ENCODE peak calls at places on chromosomes 3 and 15, in five cellular contexts. D, X, B, R and E are unnamed samples. For H3K4me1, the result is how much of the 10 kb centered on the place peaks cover.

GRCh38 chr3:136982520-136983138 is 24.8 kb downstream of the IL20RB start:
- DNase-seq in D (no peak), X (no peak), B (no peak), R (no peak), E (no peak)

GRCh38 chr15:31483924-31484368 is 157.3 kb downstream of the KLF13 start:
- DNase-seq in D (no peak), X (no peak), B (no peak), R (no peak), E (no peak)

GRCh38 chr3:8854656-8855055 is 85.2 kb upstream of the OXTR start:
- DNase-seq in D (no peak), X (no peak), B (no peak), R (no peak), E (no peak)

GRCh38 chr3:102225407-102226132 is 209.2 kb upstream of the ZPLD1 start:
- DNase-seq in D (peak), X (peak), B (no peak), R (no peak), E (no peak)

GRCh38 chr3:189699873-189700272 is 68.7 kb downstream of the TP63 start:
- DNase-seq in D (no peak), X (no peak), B (no peak), R (no peak), E (no peak)

GRCh38 chr3:128041378-128041777 is 10.9 kb upstream of the SEC61A1 start:
- DNase-seq in D (no peak), X (no peak), B (no peak), R (no peak), E (no peak)

GRCh38 chr3:79329154-79329553 is 438.6 kb downstream of the ROBO1 start:
- DNase-seq in D (no peak), X (peak), B (no peak), R (no peak), E (no peak)

GRCh38 chr3:194425399-194425798 is 26.3 kb upstream of the GP5 start:
- DNase-seq in D (no peak), X (no peak), B (no peak), R (no peak), E (no peak)

GRCh38 chr3:10290476-10291138 is 2.1 kb downstream of the GHRL start:
- DNase-seq in D (no peak), X (no peak), B (no peak), R (no peak), E (peak)

GRCh38 chr3:78689378-78689777 is 1078.4 kb downstream of the ROBO1 start:
- DNase-seq in D (no peak), X (no peak), B (no peak), R (no peak), E (no peak)

GRCh38 chr3:125585595-125586223 is 9.6 kb downstream of the OSBPL11 start:
- DNase-seq in D (peak), X (peak), B (no peak), R (no peak), E (peak)

GRCh38 chr3:133843634-133844033 is 38.0 kb downstream of the SRPRB start:
- DNase-seq in D (no peak), X (peak), B (no peak), R (no peak), E (no peak)

GRCh38 chr15:22979699-22980188 is 424 bp downstream of the CYFIP1 start:
- DNase-seq in D (peak), X (no peak), B (no peak), R (no peak), E (peak)

GRCh38 chr3:129794319-129795201 is 99.0 kb downstream of the TMCC1 start:
- DNase-seq in D (peak), X (no peak), B (no peak), R (no peak), E (peak)

GRCh38 chr3:15933439-15934144 is 135.8 kb upstream of the ANKRD28 start:
- DNase-seq in D (no peak), X (peak), B (no peak), R (no peak), E (no peak)

GRCh38 chr15:28913171-28913765 is 27.5 kb downstream of the APBA2 start:
- DNase-seq in D (peak), X (no peak), B (no peak), R (no peak), E (no peak)

GRCh38 chr3:175234075-175234474 is 374.9 kb downstream of the NAALADL2 start:
- DNase-seq in D (no peak), X (no peak), B (no peak), R (no peak), E (no peak)

GRCh38 chr3:123431658-123432323 is 17.1 kb downstream of the ADCY5 start:
- DNase-seq in D (no peak), X (no peak), B (no peak), R (no peak), E (no peak)

GRCh38 chr15:57301307-57301706 is 75.0 kb upstream of the CGNL1 start:
- DNase-seq in D (no peak), X (no peak), B (no peak), R (no peak), E (peak)

GRCh38 chr3:129627350-129628168 is 21.1 kb upstream of the PLXND1 start:
- DNase-seq in D (peak), X (peak), B (peak), R (peak), E (peak)

GRCh38 chr15:86201313-86202008 is 121.8 kb downstream of the AGBL1 start:
- DNase-seq in D (no peak), X (no peak), B (no peak), R (no peak), E (no peak)

GRCh38 chr3:155745795-155746550 is 1.1 kb upstream of the PLCH1 start:
- DNase-seq in D (peak), X (no peak), B (no peak), R (no peak), E (no peak)

GRCh38 chr3:77038928-77039605 is 832 bp upstream of the ROBO2 start:
- DNase-seq in D (peak), X (peak), B (no peak), R (no peak), E (peak)

GRCh38 chr3:13518516-13519351 is 30.2 kb upstream of the FBLN2 start:
- DNase-seq in D (no peak), X (peak), B (peak), R (no peak), E (peak)

GRCh38 chr3:11238880-11239279 is 33.3 kb upstream of the ATG7 start:
- DNase-seq in D (no peak), X (peak), B (no peak), R (no peak), E (no peak)

GRCh38 chr15:70200511-70200991 is 102.8 kb upstream of the TLE3 start:
- DNase-seq in D (no peak), X (peak), B (no peak), R (no peak), E (no peak)

GRCh38 chr3:7876741-7877297 is 624.8 kb upstream of the LMCD1 start:
- DNase-seq in D (no peak), X (no peak), B (no peak), R (no peak), E (no peak)

GRCh38 chr3:37765591-37766219 is 96.0 kb upstream of the CTDSPL start:
- DNase-seq in D (peak), X (peak), B (no peak), R (no peak), E (peak)

GRCh38 chr3:168973897-168974296 is 689.6 kb downstream of the MECOM start:
- DNase-seq in D (no peak), X (no peak), B (no peak), R (no peak), E (no peak)

GRCh38 chr3:9397911-9398714 is 698 bp downstream of the SETD5 start:
- DNase-seq in D (peak), X (peak), B (peak), R (peak), E (peak)

GRCh38 chr3:53139833-53140574 is 9.8 kb upstream of the RFT1 start:
- DNase-seq in D (no peak), X (no peak), B (no peak), R (no peak), E (no peak)

GRCh38 chr3:62529230-62529629 is 155.9 kb upstream of the FEZF2 start:
- DNase-seq in D (peak), X (peak), B (no peak), R (no peak), E (peak)

GRCh38 chr3:49775538-49775937 is 10.8 kb downstream of the IP6K1 start:
- DNase-seq in D (no peak), X (no peak), B (no peak), R (no peak), E (no peak)

GRCh38 chr3:25887907-25888306 is 98.0 kb downstream of the OXSM start:
- DNase-seq in D (no peak), X (no peak), B (no peak), R (no peak), E (no peak)

GRCh38 chr3:63228087-63228486 is 50.0 kb upstream of the SYNPR start:
- DNase-seq in D (no peak), X (no peak), B (no peak), R (no peak), E (no peak)

GRCh38 chr3:24401090-24401810 is 93.4 kb downstream of the THRB start:
- DNase-seq in D (no peak), X (peak), B (no peak), R (no peak), E (no peak)

GRCh38 chr3:150248116-150248864 is 159.8 kb upstream of the TSC22D2 start:
- DNase-seq in D (no peak), X (peak), B (no peak), R (no peak), E (no peak)
- H3K4me1 ChIP-seq in D (under half), X (under half), B (under half), R (under half), E (under half)

GRCh38 chr3:55487376-55488241 is 503 bp upstream of the WNT5A start:
- DNase-seq in D (peak), X (peak), B (no peak), R (peak), E (no peak)
- H3K27ac ChIP-seq in D (no peak), X (peak), B (peak), R (peak), E (no peak)

GRCh38 chr3:61248496-61248895 is 2.8 kb downstream of the FHIT start:
- DNase-seq in D (no peak), X (no peak), B (no peak), R (no peak), E (no peak)
- H3K4me1 ChIP-seq in D (under half), X (under half), B (under half), R (under half), E (under half)

DNA sequence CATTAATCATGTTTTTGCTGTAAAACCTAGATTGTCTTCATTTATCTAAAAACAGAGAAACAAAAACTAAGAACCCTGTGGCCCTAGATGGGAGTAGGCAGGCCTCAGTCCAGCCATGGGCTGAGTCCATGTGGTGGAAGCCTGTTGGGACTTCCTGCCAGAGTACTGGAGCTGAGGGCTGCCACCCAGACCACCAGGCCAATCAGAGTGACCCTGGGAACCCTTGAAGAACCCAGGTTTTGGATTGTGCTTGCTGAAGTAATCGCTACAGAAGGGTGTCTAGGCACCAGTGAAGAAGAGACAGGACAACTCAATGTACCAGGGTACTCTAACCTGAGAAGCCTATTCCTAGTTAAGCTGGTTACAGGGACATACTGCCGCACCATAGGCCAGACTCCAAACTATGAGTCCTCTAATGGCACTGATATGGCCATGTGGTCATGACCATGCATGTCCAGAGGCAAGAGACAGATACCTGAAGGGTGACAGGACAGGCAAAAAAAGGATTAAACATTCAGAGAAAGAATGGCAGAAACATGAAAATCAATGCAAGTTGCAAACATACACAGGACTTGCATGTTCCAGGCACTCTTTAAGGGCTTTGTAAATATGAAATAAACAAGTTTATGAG is 12.9 kb downstream of the CSRNP1 start:
- DNase-seq in D (no peak), X (no peak), B (no peak), R (no peak), E (no peak)
- H3K27ac ChIP-seq in D (no peak), X (no peak), B (peak), R (no peak), E (no peak)

GRCh38 chr3:157156844-157157635 is 2.9 kb downstream of the CCNL1 start:
- DNase-seq in D (peak), X (no peak), B (no peak), R (no peak), E (no peak)
- H3K4me1 ChIP-seq in D (under half), X (under half), B (under half), R (under half), E (under half)

GRCh38 chr3:47394140-47394855 is 13.5 kb downstream of the PTPN23 start:
- DNase-seq in D (peak), X (no peak), B (no peak), R (no peak), E (no peak)
- H3K27ac ChIP-seq in D (no peak), X (peak), B (no peak), R (no peak), E (peak)

GRCh38 chr3:43317461-43318316 is 31.3 kb downstream of the SNRK start:
- DNase-seq in D (no peak), X (peak), B (no peak), R (no peak), E (no peak)
- H3K4me1 ChIP-seq in D (under half), X (under half), B (under half), R (under half), E (under half)

GRCh38 chr3:184171562-184171961 is 3.1 kb upstream of the AP2M1 start:
- DNase-seq in D (no peak), X (no peak), B (no peak), R (no peak), E (no peak)

GRCh38 chr3:184173374-184173722 is 1.3 kb upstream of the AP2M1 start:
- DNase-seq in D (no peak), X (no peak), B (no peak), R (no peak), E (no peak)

GRCh38 chr3:184174646-184175492 is at the start of gene AP2M1:
- DNase-seq in D (peak), X (peak), B (peak), R (peak), E (peak)

GRCh38 chr3:184174278-184174645 is 393 bp upstream of the AP2M1 start:
- DNase-seq in D (no peak), X (no peak), B (no peak), R (no peak), E (no peak)

GRCh38 chr3:184172681-184173373 is 1.8 kb upstream of the AP2M1 start:
- DNase-seq in D (no peak), X (peak), B (no peak), R (no peak), E (no peak)
- H3K27ac ChIP-seq in D (no peak), X (no peak), B (no peak), R (no peak), E (no peak)

DNA sequence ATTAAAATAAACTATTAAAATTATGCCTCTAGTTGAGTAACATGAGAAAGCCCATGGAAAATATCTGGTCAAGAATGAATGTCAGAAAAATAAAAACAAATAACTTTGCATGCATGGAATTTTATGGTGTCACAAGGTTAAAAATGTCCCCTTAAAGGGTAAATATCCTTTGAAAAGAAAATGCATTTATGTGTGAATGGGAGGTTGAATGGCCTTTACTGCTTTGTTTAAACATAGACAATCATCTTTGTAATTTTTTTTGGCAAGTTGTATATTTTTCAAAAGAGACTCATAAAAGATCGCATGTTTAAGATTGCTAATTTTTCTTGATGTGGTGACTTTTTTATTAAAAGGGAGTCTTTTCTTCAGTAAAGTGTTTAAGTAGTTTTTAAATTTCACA is 564.2 kb downstream of the NR2F2 start:
- DNase-seq in D (no peak), X (no peak), B (no peak), R (no peak), E (no peak)
- H3K4me1 ChIP-seq in D (half or more), X (under half), B (under half), R (under half), E (under half)

GRCh38 chr3:55189359-55189801 is 261.5 kb upstream of the LRTM1 start:
- DNase-seq in D (no peak), X (peak), B (no peak), R (no peak), E (no peak)
- H3K27ac ChIP-seq in D (no peak), X (peak), B (no peak), R (no peak), E (no peak)